ENCODE peak calls at places on chromosomes 11 and 22, in seven cellular contexts. I is A549, L is GM23338, U is OCI-LY7, G is GM23248, Y is stomach, K is heart left ventricle. V is an unnamed sample. For H3K4me1, the result is how much of the 10 kb centered on the place peaks cover.

GRCh38 chr11:134737563-134738510 is 325.8 kb upstream of the B3GAT1 start:
- DNase-seq in Y (no peak), I (no peak), K (no peak), U (no peak), G (no peak), L (no peak), V (no peak)

GRCh38 chr11:116791813-116792143 is at the start of gene APOA5:
- DNase-seq in Y (no peak), G (no peak), I (no peak), L (no peak), U (no peak), K (no peak), V (no peak)

GRCh38 chr11:18540207-18541009 is 13.7 kb upstream of the TSG101 start:
- DNase-seq in I (no peak), K (no peak), U (peak), G (peak), L (peak), Y (no peak), V (no peak)

GRCh38 chr11:56782167-56782847 is 33.8 kb upstream of the OR9G4 start:
- DNase-seq in K (no peak), I (no peak), U (no peak), Y (no peak), L (no peak), G (no peak), V (no peak)

GRCh38 chr11:62004473-62004872 is 37.0 kb upstream of the FTH1 start:
- DNase-seq in U (no peak), K (peak), I (no peak), L (no peak), G (peak), Y (no peak), V (no peak)

GRCh38 chr22:26330971-26331625 is 98.0 kb upstream of the ASPHD2 start:
- DNase-seq in U (peak), L (peak), K (peak), Y (peak), I (peak), G (peak), V (peak)

GRCh38 chr22:49693416-49693815 is 134.3 kb downstream of the BRD1 start:
- DNase-seq in K (no peak), L (no peak), U (no peak), Y (peak), I (no peak), G (no peak), V (no peak)

GRCh38 chr11:66008468-66009101 is 3.2 kb upstream of the CST6 start:
- DNase-seq in K (no peak), L (no peak), G (no peak), U (no peak), Y (no peak), I (no peak), V (no peak)

GRCh38 chr11:41659990-41660389 is 200.5 kb upstream of the LRRC4C start:
- DNase-seq in U (no peak), I (no peak), G (no peak), L (peak), K (no peak), Y (no peak), V (no peak)

GRCh38 chr11:3192511-3193372 is 25.9 kb downstream of the MRGPRG start:
- DNase-seq in Y (peak), L (no peak), G (no peak), I (no peak), U (no peak), K (peak), V (no peak)

GRCh38 chr11:70100283-70100610 is 22.1 kb downstream of the ANO1 start:
- DNase-seq in Y (no peak), I (no peak), G (no peak), K (no peak), U (no peak), L (no peak), V (no peak)

GRCh38 chr11:44840085-44840478 is 110.6 kb downstream of the TP53I11 start:
- DNase-seq in K (no peak), I (no peak), Y (no peak), G (no peak), L (no peak), U (no peak), V (no peak)

GRCh38 chr22:38270091-38270972 is 2.5 kb downstream of the TMEM184B start:
- DNase-seq in U (no peak), G (peak), K (no peak), Y (no peak), I (no peak), L (no peak), V (no peak)

GRCh38 chr11:2302280-2302843 is 549 bp downstream of the TSPAN32 start:
- DNase-seq in K (no peak), I (no peak), G (no peak), U (no peak), Y (no peak), L (no peak), V (no peak)

GRCh38 chr11:76788661-76789442 is 5.7 kb downstream of the TSKU start:
- DNase-seq in Y (peak), K (no peak), L (no peak), I (no peak), U (no peak), G (no peak), V (no peak)

GRCh38 chr11:6636480-6636879 is 17.3 kb upstream of the TPP1 start:
- DNase-seq in I (no peak), U (no peak), Y (no peak), K (no peak), L (no peak), G (no peak), V (no peak)

GRCh38 chr22:25564320-25564978 is at the start of gene GRK3:
- DNase-seq in G (peak), Y (peak), K (peak), L (peak), U (peak), I (peak), V (peak)

GRCh38 chr22:25374871-25375270 is 155.4 kb downstream of the CRYBB2 start:
- DNase-seq in Y (no peak), K (no peak), I (no peak), G (no peak), L (no peak), U (no peak), V (no peak)

GRCh38 chr11:28697920-28698827 is 590.0 kb downstream of the METTL15 start:
- DNase-seq in Y (peak), K (peak), I (peak), G (peak), U (peak), L (peak), V (peak)

GRCh38 chr22:39174498-39175120 is 22.1 kb upstream of the CBX7 start:
- DNase-seq in U (peak), I (no peak), G (peak), L (peak), Y (peak), K (peak), V (peak)

GRCh38 chr11:75734491-75735180 is 17.0 kb downstream of the MOGAT2 start:
- DNase-seq in Y (peak), U (peak), I (no peak), L (no peak), G (no peak), K (no peak), V (no peak)

GRCh38 chr11:12585861-12586260 is 88.4 kb upstream of the TEAD1 start:
- DNase-seq in I (no peak), U (no peak), G (no peak), K (no peak), Y (no peak), L (no peak), V (no peak)

GRCh38 chr11:132300283-132300682 is 929.9 kb downstream of the NTM start:
- DNase-seq in K (no peak), U (no peak), L (peak), Y (no peak), G (peak), I (no peak), V (peak)

GRCh38 chr11:78351193-78351592 is 66.4 kb downstream of the GAB2 start:
- DNase-seq in L (peak), G (peak), Y (no peak), U (peak), K (no peak), I (no peak), V (peak)

GRCh38 chr11:27518522-27518921 is 12.0 kb upstream of the LIN7C start:
- DNase-seq in Y (no peak), K (no peak), I (no peak), L (no peak), G (no peak), U (no peak), V (no peak)

GRCh38 chr11:126716456-126717083 is 284.0 kb downstream of the KIRREL3 start:
- DNase-seq in L (peak), G (peak), Y (peak), I (peak), K (no peak), U (peak), V (peak)

GRCh38 chr11:128464878-128465277 is 122.5 kb downstream of the ETS1 start:
- DNase-seq in U (no peak), G (no peak), L (no peak), I (no peak), K (no peak), Y (no peak), V (no peak)

GRCh38 chr22:50192825-50193204 is 7.1 kb downstream of the TRABD start:
- DNase-seq in L (no peak), Y (peak), K (no peak), G (no peak), I (no peak), U (peak), V (no peak)

GRCh38 chr11:19827399-19828135 is 114.9 kb downstream of the NAV2 start:
- DNase-seq in Y (no peak), L (peak), K (no peak), U (peak), I (no peak), G (no peak), V (no peak)

GRCh38 chr11:68032003-68032402 is 1.5 kb downstream of the NDUFS8 start:
- DNase-seq in U (no peak), Y (no peak), G (no peak), K (no peak), I (no peak), L (no peak), V (no peak)
- H3K4me1 ChIP-seq in U (under half), Y (half or more), G (under half), K (under half), I (half or more), L (under half), V (under half)

DNA sequence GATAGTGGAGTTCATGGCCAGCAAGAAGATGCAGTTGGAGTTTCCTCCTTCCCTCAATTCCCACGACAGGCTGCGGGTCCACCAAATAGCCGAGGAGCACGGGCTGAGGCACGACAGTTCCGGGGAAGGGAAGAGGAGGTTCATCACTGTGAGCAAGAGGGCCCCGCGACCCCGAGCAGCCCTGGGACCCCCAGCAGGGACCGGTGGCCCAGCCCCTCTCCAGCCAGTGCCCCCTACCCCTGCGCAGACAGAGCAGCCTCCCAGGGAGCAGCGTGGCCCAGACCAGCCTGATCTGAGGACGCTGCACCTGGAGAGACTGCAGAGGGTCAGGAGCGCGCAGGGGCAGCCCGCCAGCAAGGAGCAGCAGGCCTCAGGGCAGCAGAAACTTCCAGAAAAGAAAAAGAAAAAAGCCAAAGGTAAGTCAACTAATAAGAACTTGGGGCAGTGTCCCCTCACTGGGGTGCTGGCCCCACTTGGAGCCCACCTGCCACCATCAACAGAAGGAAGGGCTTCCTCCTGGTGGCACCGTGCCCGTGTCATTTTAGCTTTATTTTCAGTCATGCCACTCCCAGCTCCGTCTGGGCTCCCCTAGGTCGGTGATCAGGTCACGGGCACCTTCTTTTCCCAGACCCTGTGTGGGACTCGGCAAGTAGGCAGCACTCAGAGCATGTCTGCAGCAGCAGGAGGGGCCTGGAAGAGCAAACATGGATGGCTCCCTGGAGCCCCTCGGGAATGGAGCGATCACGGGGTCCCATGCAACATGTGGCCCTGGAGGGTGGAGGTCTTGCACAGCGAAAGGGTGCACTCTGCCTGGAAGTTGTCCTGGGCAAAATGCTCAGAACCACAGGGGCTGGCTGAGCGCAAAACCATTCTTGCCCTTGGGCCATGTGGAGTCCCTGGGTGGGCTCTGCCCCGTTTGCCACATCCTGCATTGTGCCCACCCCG is 33.3 kb downstream of the IGHMBP2 start:
- DNase-seq in I (no peak), U (no peak), G (no peak), Y (no peak), K (no peak), L (no peak), V (no peak)
- H3K4me1 ChIP-seq in I (under half), U (under half), G (under half), Y (under half), K (under half), L (under half), V (under half)

GRCh38 chr11:8690374-8691342 is 8.1 kb downstream of the RPL27A start:
- DNase-seq in I (no peak), K (no peak), Y (no peak), U (no peak), L (no peak), G (no peak), V (no peak)

GRCh38 chr11:8689726-8690255 is 7.2 kb downstream of the RPL27A start:
- DNase-seq in Y (no peak), U (peak), K (no peak), G (peak), I (no peak), L (no peak), V (no peak)

GRCh38 chr11:8686325-8686724 is 3.7 kb downstream of the RPL27A start:
- DNase-seq in L (no peak), I (no peak), U (no peak), Y (no peak), G (no peak), K (no peak), V (no peak)

GRCh38 chr11:8685820-8686219 is 3.2 kb downstream of the RPL27A start:
- DNase-seq in G (no peak), L (no peak), I (no peak), K (no peak), U (no peak), Y (no peak), V (no peak)

DNA sequence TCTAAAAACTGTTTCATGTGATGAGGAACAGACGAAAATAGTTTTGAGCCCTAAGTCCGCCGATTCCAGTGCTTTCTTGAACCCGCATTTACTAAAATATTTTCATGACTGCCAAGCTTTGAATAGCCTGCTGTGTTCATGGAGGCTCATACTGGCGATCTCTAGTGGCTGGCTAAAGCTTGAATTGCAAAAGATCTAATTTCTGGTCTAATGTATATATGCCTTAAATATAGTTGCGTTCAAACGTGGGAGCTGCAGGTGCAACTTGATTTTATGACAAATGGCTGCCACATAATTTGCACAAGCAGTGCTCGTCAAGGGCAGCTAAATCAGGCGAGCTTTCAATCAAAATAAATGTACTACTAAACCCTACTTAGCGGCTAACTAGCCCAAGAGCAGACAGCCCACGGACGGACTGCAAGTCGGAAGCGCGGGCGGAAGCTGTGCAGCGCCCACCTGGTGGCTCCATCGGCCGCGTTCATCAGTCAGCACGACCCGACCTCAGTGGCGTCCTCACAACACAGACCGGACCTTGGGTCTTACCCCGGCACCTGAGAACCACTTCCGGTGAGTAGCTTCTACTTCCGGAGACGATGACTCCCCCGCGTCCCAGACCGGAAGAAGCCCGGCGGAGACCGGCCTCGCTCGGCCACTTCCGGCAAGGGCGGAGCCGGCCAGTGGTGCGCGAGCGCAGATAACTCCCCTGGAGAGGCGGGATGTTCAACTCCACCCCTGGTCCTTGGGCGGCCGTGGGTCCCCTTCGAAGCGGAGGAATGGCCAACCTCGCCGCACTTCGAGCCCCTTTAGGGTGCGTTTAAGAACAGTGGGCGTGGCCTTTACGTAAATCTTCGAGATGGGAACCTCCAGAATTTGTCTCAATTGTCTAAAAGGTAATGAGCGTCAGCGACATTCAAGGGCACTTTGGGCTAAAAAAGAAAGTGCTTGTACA is 6.1 kb downstream of the RPL27A start:
- DNase-seq in L (peak), I (peak), K (peak), U (peak), Y (peak), G (peak), V (peak)
- H3K4me1 ChIP-seq in L (under half), I (under half), K (under half), U (half or more), Y (half or more), G (under half), V (half or more)

GRCh38 chr22:45451988-45452387 is 38.5 kb downstream of the RIBC2 start:
- DNase-seq in L (no peak), K (no peak), U (no peak), Y (no peak), G (no peak), I (no peak), V (no peak)

GRCh38 chr22:45448431-45448830 is 34.9 kb downstream of the RIBC2 start:
- DNase-seq in U (no peak), Y (no peak), K (peak), L (no peak), I (no peak), G (peak), V (no peak)

GRCh38 chr22:45450101-45450785 is 36.8 kb downstream of the RIBC2 start:
- DNase-seq in U (no peak), L (no peak), I (no peak), G (peak), K (no peak), Y (no peak), V (no peak)

GRCh38 chr22:45452565-45453449 is 39.3 kb downstream of the RIBC2 start:
- DNase-seq in L (no peak), U (no peak), I (no peak), G (peak), Y (no peak), K (no peak), V (no peak)

DNA sequence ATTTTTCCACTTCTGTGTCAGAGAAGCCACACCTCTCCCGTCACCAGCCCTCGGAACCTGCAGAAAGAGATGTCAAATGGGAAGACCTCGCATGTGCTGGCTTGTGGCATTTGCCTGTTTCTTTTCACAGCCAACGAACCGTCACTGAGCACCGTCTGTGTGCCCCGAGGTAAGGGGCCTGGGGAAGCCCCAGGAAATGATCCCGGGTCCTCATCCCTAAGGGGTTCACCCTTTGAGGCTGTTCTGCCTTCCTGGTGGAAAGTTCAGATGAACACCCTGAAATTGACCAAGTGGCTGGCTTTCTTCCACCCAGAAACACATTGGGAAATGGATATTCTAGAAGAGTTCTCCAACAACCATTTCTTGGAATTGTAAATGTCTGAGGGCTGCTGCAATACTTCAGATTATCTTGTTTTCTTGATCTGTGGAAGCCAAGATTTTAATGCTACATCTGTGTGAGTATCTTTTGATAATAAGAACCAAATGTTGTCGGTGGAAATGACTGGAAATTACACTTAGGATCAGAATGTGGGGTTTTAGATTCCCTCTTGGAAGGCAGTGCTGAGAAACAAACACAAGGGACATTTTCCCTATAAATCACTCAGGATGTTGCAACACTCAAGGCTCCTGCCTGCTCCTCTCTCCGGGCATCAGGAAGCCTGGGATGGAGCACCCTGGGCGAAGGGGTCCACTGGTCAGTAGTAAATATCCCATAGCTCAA is 37.6 kb downstream of the RIBC2 start:
- DNase-seq in U (no peak), L (no peak), I (no peak), G (peak), Y (no peak), K (no peak), V (no peak)
- H3K4me1 ChIP-seq in U (under half), L (under half), I (under half), G (half or more), Y (under half), K (under half), V (under half)

GRCh38 chr11:122772945-122773344 is 65.4 kb upstream of the CRTAM start:
- DNase-seq in U (no peak), I (peak), L (no peak), K (no peak), Y (no peak), G (peak), V (no peak)

GRCh38 chr11:122776546-122776945 is 61.8 kb upstream of the CRTAM start:
- DNase-seq in I (no peak), Y (no peak), K (no peak), U (no peak), G (no peak), L (no peak), V (no peak)

GRCh38 chr11:122775675-122776271 is 62.5 kb upstream of the CRTAM start:
- DNase-seq in U (no peak), I (no peak), G (no peak), Y (no peak), L (no peak), K (no peak), V (no peak)

GRCh38 chr11:122778148-122778547 is 60.2 kb upstream of the CRTAM start:
- DNase-seq in I (peak), K (no peak), U (no peak), G (peak), Y (no peak), L (no peak), V (no peak)

GRCh38 chr11:122773781-122774266 is 64.5 kb upstream of the CRTAM start:
- DNase-seq in U (no peak), I (no peak), L (no peak), Y (no peak), G (no peak), K (no peak), V (no peak)
- H3K4me1 ChIP-seq in U (under half), I (half or more), L (under half), Y (under half), G (under half), K (under half), V (under half)

DNA sequence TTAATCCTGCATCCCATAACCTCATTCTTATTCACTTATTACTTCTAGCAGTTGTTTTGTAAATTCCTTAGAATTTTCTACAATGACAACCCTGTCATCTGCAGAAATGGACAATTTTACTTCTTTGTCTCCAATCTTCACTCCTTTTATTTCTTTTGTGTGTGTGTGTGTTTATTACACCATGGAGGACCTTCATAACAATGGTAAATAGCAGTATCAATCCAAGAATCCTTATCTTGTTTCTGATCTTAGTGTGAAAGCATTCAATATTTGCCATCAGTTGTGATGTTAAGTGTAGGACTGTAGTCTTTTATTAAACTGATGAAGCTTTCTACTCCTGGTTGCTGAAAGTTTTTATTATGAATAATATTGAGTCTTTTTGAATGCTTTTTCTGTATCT is 109.1 kb downstream of the MPPED2 start:
- DNase-seq in L (no peak), G (no peak), I (no peak), U (no peak), Y (no peak), K (no peak), V (no peak)
- H3K4me1 ChIP-seq in L (half or more), G (under half), I (under half), U (under half), Y (under half), K (under half), V (under half)

V was measured in DND-41.